ENCODE peak calls at places on chromosomes 11 and 22, in four cellular contexts. One of them, this sample, is unnamed. For H3K27me3, the result is how much of the 10 kb centered on the place peaks cover.

GRCh38 chr22:19431641-19432091 is at the start of gene HIRA:
- DNase-seq in fibroblast of lung: peak
- DNase-seq in breast epithelium: peak
- DNase-seq in CD8-positive, alpha-beta T cell: peak
- DNase-seq in this sample: no peak

GRCh38 chr11:117180661-117181585 is 2.4 kb downstream of the SIDT2 start:
- DNase-seq in fibroblast of lung: peak
- DNase-seq in breast epithelium: peak
- DNase-seq in CD8-positive, alpha-beta T cell: peak
- DNase-seq in this sample: no peak

GRCh38 chr11:62604460-62605130 is 2.9 kb upstream of the MTA2 start:
- DNase-seq in fibroblast of lung: no peak
- DNase-seq in breast epithelium: no peak
- DNase-seq in CD8-positive, alpha-beta T cell: no peak
- DNase-seq in this sample: no peak

GRCh38 chr11:33670250-33671011 is 30.2 kb downstream of the C11orf91 start:
- DNase-seq in fibroblast of lung: peak
- DNase-seq in breast epithelium: no peak
- DNase-seq in CD8-positive, alpha-beta T cell: no peak
- DNase-seq in this sample: no peak

GRCh38 chr11:113159967-113160621 is 154.3 kb upstream of the TTC12 start:
- DNase-seq in fibroblast of lung: no peak
- DNase-seq in breast epithelium: no peak
- DNase-seq in CD8-positive, alpha-beta T cell: no peak
- DNase-seq in this sample: no peak

GRCh38 chr11:8243458-8243857 is 20.2 kb downstream of the LMO1 start:
- DNase-seq in fibroblast of lung: no peak
- DNase-seq in breast epithelium: no peak
- DNase-seq in CD8-positive, alpha-beta T cell: no peak
- DNase-seq in this sample: no peak

GRCh38 chr11:63903884-63904283 is 13.1 kb downstream of the RCOR2 start:
- DNase-seq in fibroblast of lung: no peak
- DNase-seq in breast epithelium: no peak
- DNase-seq in CD8-positive, alpha-beta T cell: no peak
- DNase-seq in this sample: no peak

GRCh38 chr11:70255717-70256116 is 14.8 kb upstream of the PPFIA1 start:
- DNase-seq in fibroblast of lung: no peak
- DNase-seq in breast epithelium: no peak
- DNase-seq in CD8-positive, alpha-beta T cell: no peak
- DNase-seq in this sample: no peak

GRCh38 chr22:24157783-24158170 is 23.5 kb upstream of the SUSD2 start:
- DNase-seq in fibroblast of lung: peak
- DNase-seq in breast epithelium: no peak
- DNase-seq in CD8-positive, alpha-beta T cell: peak
- DNase-seq in this sample: no peak

GRCh38 chr22:42388130-42388797 is 43.9 kb downstream of the NFAM1 start:
- DNase-seq in fibroblast of lung: peak
- DNase-seq in breast epithelium: no peak
- DNase-seq in CD8-positive, alpha-beta T cell: no peak
- DNase-seq in this sample: no peak

GRCh38 chr11:103441021-103441420 is 331.8 kb downstream of the DYNC2H1 start:
- DNase-seq in fibroblast of lung: no peak
- DNase-seq in breast epithelium: no peak
- DNase-seq in CD8-positive, alpha-beta T cell: no peak
- DNase-seq in this sample: no peak

GRCh38 chr11:106276859-106277436 is 199.5 kb downstream of the AASDHPPT start:
- DNase-seq in fibroblast of lung: peak
- DNase-seq in breast epithelium: no peak
- DNase-seq in CD8-positive, alpha-beta T cell: no peak
- DNase-seq in this sample: no peak
- TF ChIP-seq CTCF in fibroblast of lung: peak
- TF ChIP-seq CTCF in breast epithelium: no peak
- TF ChIP-seq CTCF in CD8-positive, alpha-beta T cell: no peak
- TF ChIP-seq CTCF in this sample: peak

GRCh38 chr11:10072142-10072541 is 221.9 kb downstream of the SBF2 start:
- DNase-seq in fibroblast of lung: peak
- DNase-seq in breast epithelium: no peak
- DNase-seq in CD8-positive, alpha-beta T cell: no peak
- DNase-seq in this sample: peak
- H3K4me3 ChIP-seq in fibroblast of lung: no peak
- H3K4me3 ChIP-seq in breast epithelium: no peak
- H3K4me3 ChIP-seq in CD8-positive, alpha-beta T cell: no peak
- H3K4me3 ChIP-seq in this sample: no peak

GRCh38 chr11:2182075-2182474 is 10.5 kb upstream of the TH start:
- DNase-seq in fibroblast of lung: no peak
- DNase-seq in breast epithelium: no peak
- DNase-seq in CD8-positive, alpha-beta T cell: no peak
- DNase-seq in this sample: no peak

GRCh38 chr11:2180775-2181370 is 9.3 kb upstream of the TH start:
- DNase-seq in fibroblast of lung: no peak
- DNase-seq in breast epithelium: no peak
- DNase-seq in CD8-positive, alpha-beta T cell: no peak
- DNase-seq in this sample: no peak

GRCh38 chr11:2185324-2186085 is 13.9 kb upstream of the TH start:
- DNase-seq in fibroblast of lung: peak
- DNase-seq in breast epithelium: no peak
- DNase-seq in CD8-positive, alpha-beta T cell: no peak
- DNase-seq in this sample: no peak

GRCh38 chr11:2180347-2180746 is 8.7 kb upstream of the TH start:
- DNase-seq in fibroblast of lung: no peak
- DNase-seq in breast epithelium: no peak
- DNase-seq in CD8-positive, alpha-beta T cell: no peak
- DNase-seq in this sample: no peak

DNA sequence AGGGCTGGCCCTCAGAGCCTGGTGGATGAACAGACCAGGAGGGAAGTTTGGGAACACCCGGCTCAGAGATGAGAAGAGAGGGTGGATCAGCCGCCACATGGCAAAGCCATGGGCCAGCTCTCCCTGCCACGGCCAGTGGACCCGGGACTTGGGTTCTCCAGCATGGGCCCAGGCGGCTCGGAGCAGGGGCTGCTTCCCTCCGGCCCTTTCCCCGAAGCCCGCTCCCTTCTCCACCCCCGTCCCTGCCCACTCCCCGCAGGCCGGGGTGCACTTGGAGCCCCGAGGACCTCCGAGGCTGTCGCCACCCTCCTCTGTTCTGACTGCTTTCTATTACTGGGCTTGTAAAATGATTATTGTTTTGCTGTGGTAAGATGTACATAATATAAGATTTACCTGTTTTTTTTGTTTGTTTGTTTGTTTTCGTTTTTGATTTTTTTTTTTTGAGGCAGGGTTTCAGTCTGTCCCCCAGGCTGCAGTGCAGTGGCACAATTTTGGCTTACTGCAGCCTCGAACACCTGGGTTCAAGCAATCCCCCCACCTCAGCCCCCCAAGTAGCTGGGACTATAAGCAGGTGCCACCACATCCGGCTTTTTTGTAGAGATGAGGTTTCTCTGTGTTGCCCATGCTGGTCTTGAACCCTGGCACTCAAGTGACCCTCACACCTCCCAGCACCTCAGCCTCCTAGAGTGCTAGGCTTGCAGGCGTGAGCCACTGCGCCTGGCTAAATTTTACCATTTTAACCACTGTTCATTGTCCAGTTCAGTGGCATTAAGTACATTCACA is 11.3 kb upstream of the TH start:
- DNase-seq in fibroblast of lung: no peak
- DNase-seq in breast epithelium: no peak
- DNase-seq in CD8-positive, alpha-beta T cell: no peak
- DNase-seq in this sample: no peak
- H3K27me3 ChIP-seq in fibroblast of lung: under half
- H3K27me3 ChIP-seq in breast epithelium: under half
- H3K27me3 ChIP-seq in CD8-positive, alpha-beta T cell: under half
- H3K27me3 ChIP-seq in this sample: under half

GRCh38 chr11:68167474-68167873 is 45.6 kb downstream of the KMT5B start:
- DNase-seq in fibroblast of lung: no peak
- DNase-seq in breast epithelium: no peak
- DNase-seq in CD8-positive, alpha-beta T cell: no peak
- DNase-seq in this sample: no peak

GRCh38 chr11:68166969-68167368 is 45.8 kb upstream of the CHKA start:
- DNase-seq in fibroblast of lung: no peak
- DNase-seq in breast epithelium: no peak
- DNase-seq in CD8-positive, alpha-beta T cell: no peak
- DNase-seq in this sample: no peak

GRCh38 chr11:68165601-68166000 is 44.4 kb upstream of the CHKA start:
- DNase-seq in fibroblast of lung: no peak
- DNase-seq in breast epithelium: no peak
- DNase-seq in CD8-positive, alpha-beta T cell: no peak
- DNase-seq in this sample: no peak

GRCh38 chr11:68163691-68164090 is 42.5 kb upstream of the CHKA start:
- DNase-seq in fibroblast of lung: no peak
- DNase-seq in breast epithelium: no peak
- DNase-seq in CD8-positive, alpha-beta T cell: no peak
- DNase-seq in this sample: no peak

GRCh38 chr11:68164437-68164836 is 43.2 kb upstream of the CHKA start:
- DNase-seq in fibroblast of lung: peak
- DNase-seq in breast epithelium: no peak
- DNase-seq in CD8-positive, alpha-beta T cell: no peak
- DNase-seq in this sample: no peak
- TF ChIP-seq CTCF in fibroblast of lung: no peak
- TF ChIP-seq CTCF in breast epithelium: no peak
- TF ChIP-seq CTCF in CD8-positive, alpha-beta T cell: no peak
- TF ChIP-seq CTCF in this sample: no peak